ENCODE peak calls at places on chromosome 22, in six cellular contexts. U is MM.1S, F is AG09309, D is B cell, Q is AG04450, C is HFFc6. P is an unnamed sample.

GRCh38 chr22:27491888-27492287 is 309.7 kb downstream of the MN1 start:
- DNase-seq in U (no peak), F (no peak), D (no peak), Q (no peak), C (no peak), P (no peak)

GRCh38 chr22:30290679-30291333 is 1.5 kb upstream of the CASTOR1 start:
- DNase-seq in U (no peak), F (no peak), D (no peak), Q (no peak), C (peak), P (no peak)

GRCh38 chr22:27220349-27220748 is 563.0 kb downstream of the MIAT start:
- DNase-seq in U (no peak), F (peak), D (no peak), Q (peak), C (peak), P (no peak)

GRCh38 chr22:41939981-41940852 is 6.7 kb downstream of the CENPM start:
- DNase-seq in U (peak), F (no peak), D (peak), Q (no peak), C (no peak), P (no peak)

GRCh38 chr22:41226728-41227655 is 13.7 kb downstream of the CHADL start:
- DNase-seq in U (no peak), F (no peak), D (no peak), Q (no peak), C (no peak), P (no peak)

GRCh38 chr22:32737811-32738210 is 63.7 kb upstream of the TIMP3 start:
- DNase-seq in U (no peak), F (no peak), D (no peak), Q (no peak), C (no peak), P (no peak)

GRCh38 chr22:41302016-41302767 is 867 bp downstream of the ZC3H7B start:
- DNase-seq in U (no peak), F (no peak), D (no peak), Q (no peak), C (no peak), P (no peak)

GRCh38 chr22:37231406-37232139 is 12.5 kb downstream of the RAC2 start:
- DNase-seq in U (no peak), F (no peak), D (no peak), Q (no peak), C (no peak), P (no peak)

GRCh38 chr22:17744430-17744829 is 29.8 kb downstream of the BID start:
- DNase-seq in U (no peak), F (no peak), D (no peak), Q (no peak), C (no peak), P (no peak)

GRCh38 chr22:30408388-30409101 is 11.7 kb downstream of the SEC14L2 start:
- DNase-seq in U (no peak), F (peak), D (no peak), Q (no peak), C (peak), P (no peak)

GRCh38 chr22:36351921-36352774 is 35.6 kb downstream of the MYH9 start:
- DNase-seq in U (no peak), F (no peak), D (no peak), Q (no peak), C (no peak), P (no peak)

GRCh38 chr22:31223786-31224191 is 11.7 kb downstream of the LIMK2 start:
- DNase-seq in U (no peak), F (no peak), D (no peak), Q (no peak), C (no peak), P (no peak)

DNA sequence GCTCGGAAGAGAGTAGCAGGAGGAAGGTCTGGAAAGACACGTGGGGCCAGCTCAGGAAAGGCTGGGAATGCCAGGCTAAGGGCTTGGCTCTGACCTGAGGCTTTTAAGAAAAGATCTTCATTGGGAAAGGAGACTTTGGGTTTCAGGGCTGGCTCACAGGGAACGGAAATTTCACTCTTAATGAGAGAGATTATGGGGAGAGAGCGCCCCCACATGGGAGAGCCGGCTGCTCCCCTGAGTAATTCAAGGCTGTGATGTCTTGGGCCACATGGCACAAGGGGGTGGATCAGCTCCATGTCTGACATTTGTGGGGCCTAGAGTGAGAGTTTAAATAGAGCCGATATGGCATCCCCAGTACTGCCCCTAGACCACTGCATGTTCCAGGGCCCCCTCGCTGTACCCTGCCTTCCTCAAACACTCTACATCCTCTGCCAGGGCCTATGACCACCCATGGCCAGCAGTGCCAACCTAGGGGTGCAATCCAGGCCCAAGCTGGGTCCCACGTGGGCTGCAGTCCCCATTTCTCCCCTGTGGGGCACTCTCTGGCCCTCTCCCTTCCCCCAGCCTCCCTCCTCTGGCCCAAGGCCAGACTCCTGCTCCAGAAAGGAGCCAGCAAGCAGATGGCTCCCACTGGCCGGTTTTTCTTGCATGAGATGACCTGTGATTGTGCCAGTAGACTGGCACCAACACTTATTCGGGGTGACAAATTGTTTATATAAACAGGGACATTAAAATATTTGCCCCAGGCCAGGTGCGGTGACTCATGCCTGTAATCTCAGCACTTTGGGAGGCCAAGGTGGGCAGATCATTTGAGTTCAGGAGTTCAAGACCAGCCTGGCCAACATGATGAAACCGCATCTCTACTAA is 75.2 kb downstream of the ISX start:
- DNase-seq in U (no peak), F (no peak), D (no peak), Q (no peak), C (no peak), P (no peak)
- TF ChIP-seq CTCF in U (peak), F (no peak), D (no peak), Q (no peak), C (peak), P (no peak)

GRCh38 chr22:45429424-45429823 is 15.9 kb downstream of the RIBC2 start:
- DNase-seq in U (no peak), F (no peak), D (no peak), Q (no peak), C (no peak), P (no peak)
- TF ChIP-seq CTCF in U (no peak), F (no peak), D (no peak), Q (no peak), C (no peak), P (no peak)

GRCh38 chr22:48042621-48043395 is 1280.4 kb downstream of the TBC1D22A start:
- DNase-seq in U (no peak), F (no peak), D (no peak), Q (no peak), C (no peak), P (no peak)

GRCh38 chr22:48047722-48048500 is 1285.5 kb downstream of the TBC1D22A start:
- DNase-seq in U (no peak), F (no peak), D (no peak), Q (no peak), C (no peak), P (no peak)

GRCh38 chr22:48049116-48049515 is 1286.7 kb downstream of the TBC1D22A start:
- DNase-seq in U (no peak), F (no peak), D (no peak), Q (no peak), C (no peak), P (no peak)

GRCh38 chr22:48045369-48045768 is 1282.9 kb downstream of the TBC1D22A start:
- DNase-seq in U (peak), F (no peak), D (no peak), Q (no peak), C (no peak), P (no peak)

GRCh38 chr22:48044484-48045060 is 1282.1 kb downstream of the TBC1D22A start:
- DNase-seq in U (no peak), F (no peak), D (no peak), Q (no peak), C (no peak), P (no peak)
- TF ChIP-seq CTCF in U (no peak), F (no peak), D (no peak), Q (no peak), C (no peak), P (no peak)

GRCh38 chr22:22785316-22786065 is 102.1 kb upstream of the IGLL5 start:
- DNase-seq in U (no peak), F (no peak), D (no peak), Q (no peak), C (no peak), P (no peak)

GRCh38 chr22:22786301-22787115 is 101.1 kb upstream of the IGLL5 start:
- DNase-seq in U (no peak), F (no peak), D (no peak), Q (no peak), C (no peak), P (no peak)

GRCh38 chr22:22783505-22783904 is 104.1 kb upstream of the IGLL5 start:
- DNase-seq in U (no peak), F (no peak), D (no peak), Q (no peak), C (no peak), P (no peak)

GRCh38 chr22:22787151-22787550 is 100.5 kb upstream of the IGLL5 start:
- DNase-seq in U (no peak), F (no peak), D (no peak), Q (no peak), C (no peak), P (no peak)

GRCh38 chr22:22784249-22785039 is 103.2 kb upstream of the IGLL5 start:
- DNase-seq in U (no peak), F (no peak), D (no peak), Q (no peak), C (no peak), P (no peak)
- TF ChIP-seq CTCF in U (no peak), F (no peak), D (no peak), Q (no peak), C (peak), P (no peak)